ENCODE peak calls at places on chromosomes 1 and 21, in nine cellular contexts. H, R, O, L, T, Z, M, J and V are unnamed samples. For H3K27me3 and H3K36me3, the result is how much of the 10 kb centered on the place peaks cover.

GRCh38 chr1:215405211-215405610 is 161.9 kb upstream of the KCTD3 start:
- DNase-seq in T (no peak), R (no peak), J (no peak), Z (no peak), M (no peak), L (no peak), O (no peak), H (no peak), V (no peak)

GRCh38 chr1:104403883-104404282 is 654.2 kb downstream of the AMY1C start:
- DNase-seq in J (no peak), T (no peak), H (no peak), O (no peak), R (no peak), Z (no peak), M (no peak), L (no peak), V (no peak)

GRCh38 chr1:93350322-93350721 is 4.6 kb downstream of the DR1 start:
- DNase-seq in L (no peak), H (no peak), T (no peak), R (no peak), Z (no peak), J (no peak), O (no peak), M (no peak), V (no peak)

GRCh38 chr1:111513410-111514020 is 10.1 kb upstream of the ADORA3 start:
- DNase-seq in T (no peak), J (no peak), L (no peak), R (no peak), Z (no peak), M (peak), H (no peak), O (no peak), V (no peak)

GRCh38 chr1:18532390-18533170 is 51.9 kb downstream of the KLHDC7A start:
- DNase-seq in Z (no peak), R (no peak), O (no peak), H (no peak), J (no peak), T (no peak), M (peak), L (no peak), V (no peak)

GRCh38 chr21:38933731-38934130 is 128.0 kb downstream of the ETS2 start:
- DNase-seq in J (no peak), Z (no peak), O (no peak), H (no peak), T (no peak), M (no peak), L (no peak), R (no peak), V (no peak)

GRCh38 chr1:232776526-232776925 is 28.7 kb upstream of the MAP10 start:
- DNase-seq in M (no peak), T (no peak), H (no peak), L (no peak), J (no peak), O (no peak), Z (no peak), R (no peak), V (no peak)

GRCh38 chr1:24554714-24555113 is 1.2 kb upstream of the NCMAP start:
- DNase-seq in M (no peak), T (no peak), Z (no peak), O (no peak), R (no peak), H (no peak), L (no peak), J (no peak), V (no peak)

GRCh38 chr1:204409878-204410763 is 1.5 kb downstream of the PPP1R15B start:
- DNase-seq in R (no peak), M (no peak), L (no peak), T (no peak), O (no peak), H (no peak), Z (no peak), J (no peak), V (no peak)

GRCh38 chr1:30336550-30337426 is 386.6 kb downstream of the MATN1 start:
- DNase-seq in T (no peak), H (no peak), Z (peak), J (no peak), L (no peak), R (no peak), O (no peak), M (no peak), V (no peak)

DNA sequence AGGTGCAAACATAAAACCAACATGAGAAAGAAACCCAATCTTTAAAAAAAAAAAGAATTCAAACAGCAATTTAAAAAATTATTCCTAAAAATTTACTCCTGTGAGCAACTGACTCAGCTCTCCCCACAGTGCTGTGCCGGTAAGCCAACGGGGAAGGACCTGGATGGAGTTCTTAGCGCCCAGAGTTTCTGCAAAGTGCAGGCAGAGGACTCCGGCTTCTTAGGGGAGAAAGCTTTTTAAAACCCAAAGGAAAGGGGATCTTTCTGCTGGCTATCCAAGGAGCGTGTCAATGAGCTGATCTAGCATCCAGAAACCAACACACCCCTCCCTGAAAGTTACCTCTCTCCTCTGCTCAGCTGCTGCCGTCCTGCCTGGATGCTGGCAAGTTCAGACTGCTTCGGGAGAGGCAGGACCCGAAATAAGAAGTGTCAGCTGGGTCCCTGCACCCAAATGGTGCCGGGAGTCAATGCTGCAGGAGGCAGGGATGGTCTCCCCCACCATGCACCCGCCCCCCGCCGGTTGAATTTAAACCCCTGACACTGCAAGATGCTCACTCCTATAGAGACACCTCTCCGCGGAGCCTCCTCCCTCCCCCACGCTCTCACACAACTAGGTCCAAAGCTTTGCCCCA is 32.2 kb upstream of the H6PD start:
- DNase-seq in J (no peak), H (no peak), L (no peak), R (peak), M (no peak), T (peak), Z (no peak), O (no peak), V (no peak)
- H3K4me3 ChIP-seq in J (no peak), H (no peak), L (no peak), R (peak), M (no peak), T (peak), Z (peak), O (no peak), V (peak)

GRCh38 chr1:229106526-229107105 is 164.3 kb upstream of the RAB4A start:
- DNase-seq in O (no peak), T (no peak), R (no peak), M (no peak), J (no peak), H (no peak), Z (no peak), L (no peak), V (no peak)
- H3K27me3 ChIP-seq in O (under half), T (under half), R (under half), M (under half), J (under half), H (under half), Z (under half), L (under half), V (under half)

GRCh38 chr1:21837476-21837875 is 25.4 kb downstream of the LDLRAD2 start:
- DNase-seq in R (no peak), T (peak), J (no peak), O (no peak), Z (no peak), H (no peak), M (no peak), L (no peak), V (no peak)
- H3K36me3 ChIP-seq in R (half or more), T (half or more), J (half or more), O (half or more), Z (under half), H (under half), M (under half), L (under half), V (under half)

GRCh38 chr1:155228096-155228427 is 19.6 kb downstream of the MTX1 start:
- DNase-seq in T (no peak), H (no peak), R (no peak), L (no peak), M (no peak), J (no peak), Z (no peak), O (no peak), V (no peak)
- H3K4me3 ChIP-seq in T (peak), H (peak), R (peak), L (peak), M (peak), J (peak), Z (peak), O (no peak), V (peak)